ENCODE peak calls at places on chromosomes 12 and 14, in nine cellular contexts. A is ascending aorta, Y is fibroblast of pulmonary artery, R is spleen, C is breast epithelium, I is lower leg skin, K is IMR-90, Q is upper lobe of right lung, B is RWPE2. P is an unnamed sample.

GRCh38 chr12:105523164-105524057 is 192.9 kb downstream of the C12orf75 start:
- DNase-seq in A (peak), Y (peak), R (no peak), C (no peak), I (peak), K (peak), Q (peak), B (no peak), P (peak)

GRCh38 chr12:2922329-2922728 is 31.6 kb downstream of the TULP3 start:
- DNase-seq in A (no peak), Y (no peak), R (no peak), C (no peak), I (no peak), K (peak), Q (no peak), B (no peak), P (no peak)

GRCh38 chr12:108312885-108313203 is 26.3 kb downstream of the CMKLR1 start:
- DNase-seq in A (peak), Y (peak), R (no peak), C (no peak), I (no peak), K (no peak), Q (peak), B (no peak), P (no peak)

GRCh38 chr12:50589650-50590435 is 85.1 kb downstream of the DIP2B start:
- DNase-seq in A (no peak), Y (peak), R (no peak), C (no peak), I (no peak), K (peak), Q (no peak), B (no peak), P (peak)

GRCh38 chr12:105916698-105917059 is 222.1 kb downstream of the NUAK1 start:
- DNase-seq in A (no peak), Y (no peak), R (no peak), C (no peak), I (no peak), K (peak), Q (no peak), B (no peak), P (no peak)

GRCh38 chr12:48901278-48901677 is 24.0 kb downstream of the FKBP11 start:
- DNase-seq in A (no peak), Y (no peak), R (no peak), C (no peak), I (no peak), K (peak), Q (no peak), B (no peak), P (peak)

GRCh38 chr14:54220122-54220691 is 176.6 kb upstream of the CDKN3 start:
- DNase-seq in A (no peak), Y (no peak), R (no peak), C (no peak), I (no peak), K (no peak), Q (no peak), B (no peak), P (no peak)

GRCh38 chr12:94988471-94988870 is 15.0 kb downstream of the NDUFA12 start:
- DNase-seq in A (no peak), Y (no peak), R (no peak), C (no peak), I (no peak), K (no peak), Q (no peak), B (no peak), P (no peak)

GRCh38 chr12:32030676-32031075 is 71.5 kb downstream of the RESF1 start:
- DNase-seq in A (no peak), Y (no peak), R (no peak), C (no peak), I (no peak), K (no peak), Q (no peak), B (no peak), P (no peak)
- H3K4me3 ChIP-seq in A (no peak), Y (no peak), R (no peak), C (no peak), I (no peak), K (no peak), Q (no peak), B (no peak), P (no peak)

DNA sequence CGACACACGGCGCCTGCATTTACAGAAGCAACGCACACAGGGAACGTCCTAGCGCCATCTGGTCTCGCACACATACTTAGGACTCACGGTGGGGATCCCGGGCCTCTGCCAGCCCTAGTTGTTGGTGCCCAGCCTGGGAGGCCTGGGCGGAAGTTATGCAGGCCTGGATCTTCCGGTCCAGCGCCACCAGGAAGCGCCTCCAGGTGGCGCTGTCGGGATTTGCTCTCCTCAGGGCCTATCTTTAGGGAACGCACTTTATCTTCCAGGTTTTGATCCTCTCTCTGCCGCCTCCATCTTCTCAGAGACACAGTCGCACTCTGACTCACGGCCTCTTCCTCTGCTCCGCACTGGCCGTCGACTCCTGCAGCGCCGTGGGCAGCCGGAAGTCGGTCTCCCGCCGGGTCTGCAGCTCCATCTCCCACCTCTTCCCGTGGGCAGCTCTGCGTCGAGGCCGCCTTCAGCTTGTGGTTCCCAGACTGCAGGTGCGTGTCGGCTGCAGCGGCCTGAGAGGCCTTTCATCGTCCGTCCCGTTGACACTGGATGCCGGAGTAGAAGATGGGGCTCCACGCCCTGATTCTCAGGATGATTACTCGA is 760.4 kb downstream of the TMEM121 start:
- DNase-seq in A (no peak), Y (no peak), R (no peak), C (no peak), I (no peak), K (no peak), Q (no peak), B (no peak), P (no peak)
- TF ChIP-seq CTCF in A (no peak), Y (no peak), R (no peak), C (no peak), I (no peak), K (no peak), Q (peak), B (peak), P (no peak)

DNA sequence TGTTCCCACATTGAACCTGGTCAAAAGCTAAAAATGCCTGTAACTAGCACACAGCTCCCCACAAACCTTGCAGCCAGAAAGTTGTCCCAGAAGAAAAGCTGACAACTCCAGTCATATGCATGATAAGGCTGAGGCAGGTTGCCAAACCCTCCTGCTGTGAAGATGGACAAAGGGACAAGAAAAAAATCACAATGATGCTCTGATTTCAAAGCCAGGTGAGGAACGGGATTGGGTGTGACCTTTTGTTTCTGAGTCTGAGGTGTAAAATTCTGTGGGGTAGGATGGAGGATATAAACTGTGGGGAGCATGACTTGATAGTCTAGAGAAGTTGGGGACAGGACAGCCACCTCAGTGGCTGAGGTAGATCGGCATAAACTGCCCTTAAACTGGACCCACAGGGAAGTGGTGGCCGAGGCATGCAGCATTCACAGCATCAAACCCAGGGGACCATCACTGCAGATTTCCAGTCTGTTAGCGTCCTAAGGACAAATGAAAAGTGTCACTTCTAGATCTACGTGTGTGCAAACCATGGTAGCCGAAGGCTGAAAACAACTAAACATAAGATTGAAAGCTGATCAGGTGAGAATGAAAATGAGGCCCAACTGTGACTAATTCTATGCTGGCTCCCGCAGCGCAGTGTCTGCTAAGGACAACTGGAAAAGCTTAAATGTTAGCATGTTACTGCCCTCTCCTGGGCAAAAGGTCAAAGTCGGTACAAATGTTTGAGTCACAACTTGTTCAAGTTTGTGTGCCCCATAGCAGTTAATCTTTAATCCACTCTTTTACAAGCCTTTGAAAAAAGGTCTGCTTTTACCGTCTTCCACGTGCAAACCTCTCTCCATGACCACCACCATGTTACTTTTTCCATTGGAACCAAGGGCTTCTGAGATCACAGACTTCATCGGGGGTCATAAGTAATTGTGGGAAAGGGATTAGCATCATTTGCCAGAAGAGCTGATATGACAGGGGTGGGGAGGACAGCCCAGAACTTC is 39.8 kb downstream of the GRIN2B start:
- DNase-seq in A (no peak), Y (peak), R (no peak), C (no peak), I (no peak), K (peak), Q (no peak), B (no peak), P (peak)
- H3K4me3 ChIP-seq in A (no peak), Y (no peak), R (no peak), C (no peak), I (no peak), K (no peak), Q (no peak), B (no peak), P (no peak)

DNA sequence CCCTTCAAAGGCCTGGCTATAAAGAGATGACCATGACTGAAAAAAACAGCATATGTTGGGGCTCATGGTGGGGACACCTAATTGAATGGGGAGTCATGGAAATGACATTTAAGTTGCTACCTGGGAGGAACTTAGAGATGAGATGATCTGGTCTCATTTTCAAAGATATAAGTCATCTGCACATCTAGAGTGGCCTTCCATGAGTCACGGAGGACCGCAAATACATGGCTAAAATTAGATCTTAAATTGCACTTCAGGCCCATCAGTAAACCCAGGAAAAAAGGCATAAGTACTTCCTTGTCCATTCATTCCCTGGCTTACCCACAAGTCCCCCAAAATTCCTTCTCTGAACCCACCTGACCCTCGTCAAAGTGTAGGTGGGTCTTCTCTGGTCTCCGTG is 53.4 kb downstream of the SPTB start:
- DNase-seq in A (no peak), Y (no peak), R (no peak), C (no peak), I (no peak), K (peak), Q (no peak), B (no peak), P (no peak)
- TF ChIP-seq CTCF in A (no peak), Y (no peak), R (no peak), C (no peak), I (no peak), K (no peak), Q (no peak), B (no peak), P (no peak)

DNA sequence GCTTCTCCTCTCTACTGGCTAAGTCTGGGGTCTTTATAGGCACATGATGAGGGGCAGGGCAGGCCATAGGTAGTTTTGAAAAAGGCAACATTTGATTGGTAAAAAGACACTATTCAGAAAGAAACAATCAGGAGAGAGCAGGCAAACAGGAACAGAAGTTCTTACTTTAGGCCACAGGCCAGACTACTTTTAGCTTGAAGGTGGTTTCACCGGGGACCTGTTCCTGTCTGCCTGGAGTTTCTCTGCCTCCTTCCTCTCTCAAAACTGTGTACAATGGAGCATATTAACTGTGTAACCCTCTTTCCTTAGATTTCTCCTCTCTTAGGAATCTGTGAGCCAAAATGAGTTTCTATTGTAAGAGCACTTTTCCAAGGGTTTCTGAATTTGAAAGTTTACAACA is 167.9 kb upstream of the AVPR1A start:
- DNase-seq in A (no peak), Y (no peak), R (no peak), C (no peak), I (no peak), K (no peak), Q (no peak), B (no peak), P (no peak)
- H3K4me3 ChIP-seq in A (no peak), Y (no peak), R (no peak), C (no peak), I (no peak), K (no peak), Q (no peak), B (no peak), P (no peak)

GRCh38 chr12:30515351-30515750 is 180.3 kb downstream of the IPO8 start:
- DNase-seq in A (no peak), Y (peak), R (no peak), C (no peak), I (no peak), K (no peak), Q (no peak), B (no peak), P (no peak)
- TF ChIP-seq CTCF in A (no peak), Y (peak), R (no peak), C (no peak), I (no peak), K (peak), Q (peak), B (peak), P (no peak)

P was measured in epithelial cell of esophagus.